ENCODE peak calls at places on chromosomes 2 and 18, in seven cellular contexts. L, J, Z, W, X, S and O are unnamed samples.

GRCh38 chr2:160522951-160523700 is 29.5 kb upstream of the RBMS1 start:
- DNase-seq in Z (no peak), S (no peak), L (no peak), W (no peak), X (peak), J (no peak), O (no peak)

GRCh38 chr2:219297766-219298456 is 11.3 kb downstream of the PTPRN start:
- DNase-seq in L (no peak), Z (no peak), S (no peak), X (no peak), W (no peak), J (no peak), O (peak)

GRCh38 chr2:61764035-61764800 is 89.6 kb downstream of the FAM161A start:
- DNase-seq in S (peak), J (peak), W (peak), L (peak), X (peak), Z (peak), O (peak)

GRCh38 chr2:66495788-66496640 is 61.1 kb downstream of the MEIS1 start:
- DNase-seq in S (no peak), Z (peak), W (no peak), X (peak), L (no peak), J (peak), O (no peak)

GRCh38 chr2:28253543-28253942 is 139.1 kb upstream of the FOSL2 start:
- DNase-seq in J (no peak), S (no peak), Z (no peak), W (no peak), X (no peak), L (no peak), O (no peak)

GRCh38 chr18:44729631-44730101 is 49.0 kb downstream of the SETBP1 start:
- DNase-seq in W (no peak), J (no peak), Z (no peak), S (no peak), L (peak), X (peak), O (no peak)

GRCh38 chr2:120343433-120344105 is 2.4 kb upstream of the INHBB start:
- DNase-seq in X (peak), Z (peak), J (peak), S (peak), W (peak), L (peak), O (peak)

GRCh38 chr2:26298638-26299393 is 47.1 kb upstream of the SELENOI start:
- DNase-seq in W (peak), S (no peak), J (peak), Z (peak), X (no peak), L (peak), O (no peak)

GRCh38 chr2:222480497-222480896 is 56.2 kb downstream of the SGPP2 start:
- DNase-seq in J (no peak), Z (no peak), S (no peak), L (no peak), W (no peak), X (no peak), O (no peak)

GRCh38 chr2:240783819-240784621 is 36.0 kb downstream of the KIF1A start:
- DNase-seq in J (no peak), W (no peak), S (no peak), L (no peak), Z (no peak), X (no peak), O (no peak)

GRCh38 chr18:32472841-32473240 is 2.2 kb upstream of the GAREM1 start:
- DNase-seq in J (no peak), L (no peak), Z (no peak), S (no peak), X (no peak), W (no peak), O (no peak)

GRCh38 chr18:32470136-32470712 is 458 bp downstream of the GAREM1 start:
- DNase-seq in S (no peak), W (peak), L (no peak), Z (no peak), J (peak), X (peak), O (peak)

GRCh38 chr18:32469691-32470131 is 971 bp downstream of the GAREM1 start:
- DNase-seq in W (no peak), Z (no peak), J (no peak), S (no peak), X (peak), L (no peak), O (peak)

GRCh38 chr18:32469190-32469611 is 1.5 kb downstream of the GAREM1 start:
- DNase-seq in J (peak), W (peak), Z (no peak), S (no peak), X (no peak), L (no peak), O (peak)

DNA sequence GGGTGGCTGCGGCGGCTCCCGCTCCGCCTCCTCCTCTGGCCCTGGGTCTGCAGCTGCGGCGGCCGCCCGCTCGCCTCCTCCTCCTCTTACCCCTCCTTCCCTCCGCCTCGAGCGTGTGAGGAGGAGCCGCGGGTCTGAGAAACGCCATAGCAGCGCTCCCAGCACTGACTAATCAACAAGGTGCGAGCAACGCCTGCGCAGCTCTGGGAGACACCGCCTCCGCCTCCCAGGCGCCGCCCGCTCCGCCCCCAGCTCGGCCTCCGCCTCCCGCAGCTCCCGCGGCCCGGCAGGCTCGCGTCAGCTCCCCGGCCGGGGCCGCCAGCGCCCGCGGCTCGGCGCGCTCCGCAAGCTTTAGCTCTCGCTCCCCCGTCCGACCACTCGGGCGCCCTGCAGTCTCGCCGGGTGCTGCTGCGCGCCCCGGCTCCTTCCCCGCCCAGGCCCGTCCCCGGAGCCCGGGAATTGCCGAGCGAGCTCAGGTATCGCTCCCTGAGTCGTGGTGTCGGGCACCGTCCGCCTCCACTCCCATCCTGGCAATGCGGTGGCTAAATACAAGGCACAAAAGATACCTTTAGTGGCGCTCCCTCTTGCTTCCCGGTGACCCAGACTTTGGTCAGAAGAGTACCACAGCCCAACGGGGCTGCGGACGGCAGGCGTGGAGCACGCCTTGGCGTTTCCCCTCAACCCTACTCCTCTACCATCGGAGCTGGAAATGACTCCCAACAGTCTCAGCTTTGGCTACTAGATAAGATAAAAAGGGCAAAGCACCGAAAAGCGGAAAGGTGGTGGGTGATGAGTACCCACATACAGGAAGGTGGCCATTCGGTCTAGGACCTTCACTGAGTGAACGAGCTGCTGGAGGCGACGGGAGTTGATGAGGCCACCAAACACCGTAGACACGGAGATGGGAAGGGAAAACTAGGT is at the start of gene GAREM1:
- DNase-seq in J (peak), S (peak), L (peak), Z (peak), W (peak), X (peak), O (peak)
- TF ChIP-seq CTCF in J (peak), S (peak), L (no peak), Z (peak), W (peak), X (peak), O (peak)

GRCh38 chr2:124563415-124563814 is 538.3 kb downstream of the CNTNAP5 start:
- DNase-seq in L (no peak), J (no peak), X (peak), S (no peak), Z (no peak), W (no peak), O (no peak)
- TF ChIP-seq CTCF in L (no peak), J (no peak), X (no peak), S (peak), Z (no peak), W (no peak), O (no peak)

GRCh38 chr18:57983472-57983871 is 60.6 kb upstream of the NEDD4L start:
- DNase-seq in L (no peak), X (no peak), Z (no peak), W (no peak), J (no peak), S (no peak), O (no peak)
- TF ChIP-seq CTCF in L (no peak), X (no peak), Z (no peak), W (no peak), J (no peak), S (no peak), O (no peak)

DNA sequence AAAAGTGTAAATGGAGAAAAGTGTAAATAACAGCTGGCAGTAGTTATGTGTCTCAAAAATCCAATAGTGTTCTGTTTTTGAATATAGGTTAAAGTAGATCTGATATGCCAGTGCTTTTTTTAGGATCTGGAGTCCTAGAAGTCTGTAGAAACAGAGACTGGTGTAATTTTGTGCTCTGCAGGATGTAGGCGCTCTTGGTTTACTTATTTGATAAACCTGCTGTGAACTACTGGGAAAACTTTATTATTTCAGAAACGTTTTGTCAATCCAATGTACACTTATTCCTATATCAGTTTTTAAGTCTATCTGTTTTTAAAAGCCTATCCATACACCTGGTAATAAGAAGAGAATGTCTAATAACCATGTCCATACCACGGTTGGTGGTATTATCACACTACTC is 530.8 kb upstream of the ZNF804A start:
- DNase-seq in X (peak), S (no peak), W (no peak), Z (no peak), L (no peak), J (no peak), O (no peak)
- TF ChIP-seq CTCF in X (no peak), S (peak), W (no peak), Z (no peak), L (no peak), J (no peak), O (no peak)